ENCODE peak calls at places on chromosome 21, in eight cellular contexts. P, M, Z, Y, F, V, E and X are unnamed samples.

GRCh38 chr21:37916795-37917142 is 512 bp upstream of the KCNJ6 start:
- DNase-seq in E (no peak), Z (no peak), M (no peak), Y (peak), F (no peak), V (no peak), P (no peak), X (no peak)

GRCh38 chr21:31236528-31236927 is 107.5 kb downstream of the TIAM1 start:
- DNase-seq in Z (no peak), E (no peak), Y (no peak), P (no peak), F (no peak), M (no peak), V (peak), X (no peak)

GRCh38 chr21:38042246-38042645 is 126.0 kb upstream of the KCNJ6 start:
- DNase-seq in Y (no peak), V (no peak), P (no peak), E (no peak), M (no peak), F (no peak), Z (no peak), X (no peak)

GRCh38 chr21:40841524-40842196 is 5.3 kb downstream of the DSCAM start:
- DNase-seq in P (peak), F (no peak), V (peak), E (no peak), Y (peak), M (peak), Z (no peak), X (peak)

GRCh38 chr21:46399129-46399528 is 59.6 kb upstream of the DIP2A start:
- DNase-seq in F (no peak), P (no peak), M (no peak), E (no peak), V (no peak), Y (no peak), Z (no peak), X (no peak)

GRCh38 chr21:37811711-37812110 is 104.5 kb downstream of the KCNJ6 start:
- DNase-seq in E (no peak), Y (no peak), Z (no peak), M (no peak), V (no peak), F (no peak), P (no peak), X (peak)

GRCh38 chr21:25908495-25908894 is 173.7 kb downstream of the GABPA start:
- DNase-seq in E (no peak), Y (no peak), F (no peak), Z (no peak), P (no peak), V (no peak), M (no peak), X (no peak)

GRCh38 chr21:31201548-31201947 is 142.5 kb downstream of the TIAM1 start:
- DNase-seq in Y (no peak), P (no peak), F (peak), Z (peak), V (peak), E (peak), M (no peak), X (peak)

GRCh38 chr21:46361937-46362336 is 38.0 kb downstream of the PCNT start:
- DNase-seq in P (no peak), Y (no peak), F (no peak), Z (no peak), V (no peak), E (no peak), M (no peak), X (no peak)

GRCh38 chr21:23374155-23374554 is 2233.1 kb downstream of the MRPL39 start:
- DNase-seq in V (no peak), Y (no peak), P (no peak), F (no peak), E (no peak), M (no peak), Z (no peak), X (no peak)

GRCh38 chr21:45887121-45887611 is 94.4 kb upstream of the COL6A1 start:
- DNase-seq in P (no peak), V (peak), E (no peak), Z (no peak), F (no peak), Y (no peak), M (no peak), X (peak)

GRCh38 chr21:14383596-14384210 is 757 bp upstream of the HSPA13 start:
- DNase-seq in F (peak), Z (no peak), E (peak), V (peak), Y (peak), P (no peak), M (no peak), X (peak)

GRCh38 chr21:23876925-23877558 is 1730.2 kb downstream of the MRPL39 start:
- DNase-seq in V (peak), M (no peak), F (no peak), Z (no peak), E (no peak), P (no peak), Y (peak), X (no peak)

GRCh38 chr21:36478941-36479340 is 981 bp downstream of the CLDN14 start:
- DNase-seq in Z (no peak), E (no peak), M (no peak), P (no peak), Y (no peak), F (peak), V (peak), X (peak)

GRCh38 chr21:26112127-26112742 is 58.3 kb downstream of the APP start:
- DNase-seq in Y (no peak), M (no peak), Z (no peak), E (no peak), P (no peak), V (peak), F (peak), X (no peak)

GRCh38 chr21:32378956-32379355 is 13.9 kb downstream of the URB1 start:
- DNase-seq in Y (no peak), P (no peak), M (no peak), V (no peak), E (no peak), F (no peak), Z (no peak), X (peak)

GRCh38 chr21:37915941-37916794 is at the start of gene KCNJ6:
- DNase-seq in M (peak), Z (no peak), V (peak), E (peak), Y (peak), P (peak), F (peak), X (peak)

GRCh38 chr21:15088483-15088882 is 23.7 kb upstream of the NRIP1 start:
- DNase-seq in Z (no peak), V (no peak), Y (no peak), E (no peak), P (no peak), F (no peak), M (no peak), X (no peak)

GRCh38 chr21:43716376-43717165 is 2.4 kb upstream of the PDXK start:
- DNase-seq in V (peak), P (no peak), Y (no peak), M (no peak), Z (no peak), E (peak), F (no peak), X (peak)

GRCh38 chr21:43717166-43717853 is 1.6 kb upstream of the PDXK start:
- DNase-seq in Z (no peak), E (no peak), V (no peak), M (no peak), Y (no peak), P (no peak), F (no peak), X (peak)

GRCh38 chr21:43708745-43709381 is 10.1 kb upstream of the PDXK start:
- DNase-seq in V (no peak), F (no peak), Z (no peak), E (no peak), M (no peak), Y (no peak), P (no peak), X (no peak)

GRCh38 chr21:43707462-43707861 is 11.5 kb upstream of the PDXK start:
- DNase-seq in V (no peak), M (no peak), F (no peak), Y (no peak), E (no peak), P (no peak), Z (no peak), X (no peak)

DNA sequence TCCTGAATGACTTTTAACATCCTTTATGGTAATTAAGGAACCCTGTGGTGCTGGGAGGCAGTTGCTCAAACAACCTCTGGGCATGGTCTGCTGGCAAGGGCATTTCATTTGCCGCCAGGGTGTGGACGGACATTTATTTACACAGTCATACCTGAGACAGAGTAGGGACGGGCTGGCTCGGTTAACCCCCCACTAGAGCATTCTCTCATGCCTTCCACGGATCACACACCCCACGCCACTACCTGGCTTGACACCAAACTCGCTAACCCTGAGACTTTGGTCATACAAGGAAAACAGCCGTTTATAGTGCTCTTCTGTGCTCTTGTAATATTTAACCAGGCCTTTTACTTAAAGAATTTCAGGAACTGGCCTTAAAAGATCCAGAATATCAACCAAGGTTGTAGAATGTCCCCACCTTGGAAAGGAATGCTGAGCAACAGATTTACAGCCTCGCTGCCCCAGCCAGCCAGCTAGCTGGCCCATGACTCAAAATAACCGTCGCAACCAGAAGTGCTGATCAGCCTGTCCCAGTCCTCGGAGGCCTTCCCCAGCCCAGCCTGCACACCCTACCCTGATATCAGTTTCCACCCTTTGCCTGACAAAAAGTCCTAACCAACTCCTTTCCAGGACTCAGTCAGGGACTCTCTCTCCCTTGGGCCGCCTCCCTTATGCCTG is 6.5 kb upstream of the PDXK start:
- DNase-seq in Y (peak), V (peak), E (no peak), Z (no peak), M (peak), P (peak), F (peak), X (peak)
- H3K4me3 ChIP-seq in Y (no peak), V (no peak), E (no peak), Z (no peak), M (no peak), P (no peak), F (no peak), X (no peak)

DNA sequence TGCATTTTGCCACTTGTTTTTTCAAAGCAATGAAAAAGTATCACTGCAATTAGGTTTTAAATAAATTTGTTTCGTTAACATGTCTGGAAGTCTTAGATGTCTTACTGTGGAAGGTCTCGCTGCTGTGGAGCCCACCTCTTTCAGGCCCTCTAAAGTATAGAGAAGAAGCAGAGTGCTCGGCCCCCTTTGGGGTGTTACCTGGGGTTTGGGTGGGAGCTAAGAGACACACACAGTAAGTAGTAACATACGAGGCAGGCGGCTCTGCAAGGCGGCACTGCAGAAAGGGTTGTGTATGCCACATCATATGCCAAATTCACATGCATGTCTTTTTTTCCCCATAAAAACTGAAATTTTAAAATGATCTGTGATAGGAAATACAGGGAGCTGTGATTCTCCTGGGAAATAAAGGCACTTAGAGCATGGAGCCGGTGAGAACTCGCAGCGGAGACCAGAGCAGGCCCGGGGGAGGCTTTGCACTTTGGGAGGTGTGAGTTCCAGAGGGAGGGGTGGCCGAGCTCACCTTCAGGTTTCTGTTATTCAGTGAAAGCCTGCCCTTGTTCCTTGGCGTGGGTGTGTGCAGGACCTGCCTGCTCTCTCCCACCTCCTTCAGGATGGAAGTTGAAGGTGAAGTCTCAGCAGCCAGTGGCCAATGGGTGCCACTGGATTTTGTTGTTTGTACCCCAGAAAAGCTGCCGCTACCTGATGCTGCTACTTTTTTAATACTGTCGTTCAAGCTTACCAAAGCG is 35.7 kb upstream of the PWP2 start:
- DNase-seq in Z (no peak), V (no peak), M (no peak), P (no peak), Y (no peak), E (no peak), F (no peak), X (no peak)
- TF ChIP-seq CTCF in Z (no peak), V (no peak), M (no peak), P (no peak), Y (peak), E (no peak), F (no peak), X (no peak)

GRCh38 chr21:39661740-39662139 is 49.0 kb downstream of the B3GALT5 start:
- DNase-seq in Z (no peak), F (no peak), Y (no peak), M (no peak), V (no peak), P (no peak), E (no peak), X (no peak)

GRCh38 chr21:39659070-39659815 is 46.5 kb downstream of the B3GALT5 start:
- DNase-seq in F (no peak), E (no peak), Z (no peak), M (no peak), Y (no peak), V (no peak), P (no peak), X (no peak)

GRCh38 chr21:39661121-39661520 is 48.4 kb downstream of the B3GALT5 start:
- DNase-seq in M (no peak), Z (no peak), V (no peak), E (no peak), Y (no peak), P (no peak), F (no peak), X (no peak)

GRCh38 chr21:39660596-39660995 is 47.9 kb downstream of the B3GALT5 start:
- DNase-seq in P (no peak), Z (no peak), F (peak), M (no peak), Y (no peak), E (peak), V (peak), X (peak)

GRCh38 chr21:39660191-39660590 is 47.5 kb downstream of the B3GALT5 start:
- DNase-seq in P (no peak), Z (no peak), M (no peak), Y (peak), V (peak), E (peak), F (no peak), X (peak)
- H3K4me3 ChIP-seq in P (peak), Z (no peak), M (no peak), Y (no peak), V (no peak), E (no peak), F (no peak), X (peak)

DNA sequence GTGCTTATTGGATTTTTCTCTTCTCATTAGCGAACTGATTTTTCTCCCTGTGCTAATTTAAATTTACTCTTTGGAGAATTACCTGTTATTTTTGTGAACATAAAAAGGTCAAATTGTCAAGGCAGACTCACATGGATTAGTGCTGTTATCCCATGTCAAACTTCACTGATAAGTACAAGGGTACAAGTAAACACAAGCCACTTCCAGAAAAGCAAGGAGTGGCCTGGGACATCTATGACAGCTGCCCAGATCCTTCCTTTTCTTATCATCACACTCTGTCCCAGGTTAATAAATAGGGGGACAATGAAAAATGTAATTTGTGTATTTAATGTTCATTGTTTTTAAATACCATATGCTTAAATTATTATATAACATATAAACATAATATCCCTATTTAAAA is 901.2 kb downstream of the LTN1 start:
- DNase-seq in F (no peak), E (no peak), Y (no peak), V (no peak), Z (no peak), P (no peak), M (no peak), X (no peak)
- TF ChIP-seq CTCF in F (no peak), E (no peak), Y (no peak), V (no peak), Z (no peak), P (no peak), M (no peak), X (no peak)

DNA sequence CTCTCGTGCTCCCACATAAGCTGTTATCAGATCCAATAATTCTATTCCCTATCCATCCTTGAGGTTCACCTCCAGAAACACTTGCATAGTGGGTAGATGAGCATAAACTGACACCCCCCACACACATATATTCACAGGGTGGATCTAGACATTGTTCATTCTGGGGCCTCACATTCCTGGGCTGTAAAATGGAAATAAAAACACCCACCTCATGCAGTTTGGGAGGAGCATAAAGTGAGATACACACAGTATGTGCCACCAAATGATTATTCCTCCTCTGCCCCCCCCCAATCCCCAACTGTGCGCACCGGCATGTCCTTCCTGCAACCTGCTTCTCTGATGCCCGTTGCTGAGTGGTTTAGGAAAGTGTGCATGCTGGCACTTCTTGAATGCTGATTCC is 17.9 kb downstream of the PRDM15 start:
- DNase-seq in E (no peak), V (no peak), P (no peak), Y (no peak), M (no peak), F (no peak), Z (no peak), X (no peak)
- H3K4me3 ChIP-seq in E (no peak), V (no peak), P (no peak), Y (no peak), M (no peak), F (no peak), Z (no peak), X (no peak)

GRCh38 chr21:34548782-34549376 is 36.9 kb upstream of the KCNE1 start:
- DNase-seq in Z (no peak), F (no peak), V (no peak), Y (peak), P (no peak), E (no peak), M (no peak), X (no peak)

GRCh38 chr21:34545079-34545884 is 33.3 kb upstream of the KCNE1 start:
- DNase-seq in V (peak), F (peak), M (no peak), Y (peak), E (peak), Z (no peak), P (peak), X (peak)

GRCh38 chr21:34543017-34543416 is 31.0 kb upstream of the KCNE1 start:
- DNase-seq in M (no peak), E (no peak), Z (no peak), F (no peak), P (no peak), V (no peak), Y (no peak), X (no peak)

GRCh38 chr21:34546556-34546955 is 34.5 kb upstream of the KCNE1 start:
- DNase-seq in Z (no peak), Y (no peak), M (no peak), P (no peak), E (no peak), F (no peak), V (no peak), X (no peak)

DNA sequence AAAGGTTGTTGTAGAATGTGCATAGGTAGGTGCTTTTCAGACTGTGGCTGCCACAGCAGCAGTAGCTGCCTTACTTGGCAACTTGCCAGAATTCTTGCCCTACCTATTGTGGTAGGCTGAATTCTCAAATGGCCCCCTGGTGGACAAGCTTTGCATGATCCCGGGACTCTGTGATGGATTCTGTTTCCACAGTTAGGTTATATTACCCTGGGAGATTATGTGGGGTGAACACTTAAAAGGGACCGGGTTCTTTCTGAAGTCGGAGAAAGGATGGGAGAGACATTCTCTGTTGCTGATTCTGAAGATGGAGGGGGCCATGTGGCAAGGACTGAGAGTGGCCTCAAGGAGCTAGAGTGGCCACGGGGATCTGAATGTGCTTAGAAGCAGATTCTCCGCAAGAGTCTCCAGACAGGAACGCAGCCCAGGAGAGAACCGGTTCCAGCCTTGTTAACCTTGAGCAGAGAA is 32.1 kb upstream of the KCNE1 start:
- DNase-seq in F (peak), M (peak), P (peak), Z (no peak), Y (peak), V (peak), E (peak), X (peak)
- TF ChIP-seq CTCF in F (peak), M (no peak), P (peak), Z (peak), Y (peak), V (peak), E (peak), X (peak)

GRCh38 chr21:34887729-34888568 is 161.2 kb downstream of the RUNX1 start:
- DNase-seq in V (peak), P (peak), Z (peak), F (peak), M (peak), E (peak), Y (peak), X (peak)
- H3K4me3 ChIP-seq in V (peak), P (peak), Z (peak), F (peak), M (peak), E (peak), Y (peak), X (peak)